ENCODE peak calls at places on chromosomes 4 and X, in four cellular contexts. One of them, this sample, is unnamed.

GRCh38 chr4:152590179-152591031 is 54.5 kb upstream of the FBXW7 start:
- DNase-seq in GM23248: peak; percentile 98
- DNase-seq in GM23338: no peak
- DNase-seq in OCI-LY7: no peak
- DNase-seq in this sample: peak; percentile 60

GRCh38 chr4:26907731-26908599 is 47.3 kb downstream of the STIM2 start:
- DNase-seq in GM23248: peak; percentile 11
- DNase-seq in GM23338: no peak
- DNase-seq in OCI-LY7: no peak
- DNase-seq in this sample: no peak

GRCh38 chr4:2800691-2801596 is 8.1 kb downstream of the SH3BP2 start:
- DNase-seq in GM23248: peak; percentile 69
- DNase-seq in GM23338: peak; percentile 80
- DNase-seq in OCI-LY7: no peak
- DNase-seq in this sample: no peak

GRCh38 chr4:2745981-2746806 is 9.9 kb downstream of the TNIP2 start:
- DNase-seq in GM23248: peak; percentile 76
- DNase-seq in GM23338: no peak
- DNase-seq in OCI-LY7: peak; percentile 79
- DNase-seq in this sample: peak; percentile 84

GRCh38 chrX:143635915-143636314 is at the start of gene SLITRK4:
- DNase-seq in GM23248: no peak
- DNase-seq in GM23338: peak; percentile 82
- DNase-seq in OCI-LY7: no peak
- DNase-seq in this sample: peak; percentile 6

GRCh38 chrX:119236599-119237525 is 777 bp downstream of the PGRMC1 start:
- DNase-seq in GM23248: peak; percentile 76
- DNase-seq in GM23338: no peak
- DNase-seq in OCI-LY7: peak; percentile 22
- DNase-seq in this sample: peak; percentile 48

GRCh38 chr4:152408514-152409327 is 127.2 kb downstream of the FBXW7 start:
- DNase-seq in GM23248: peak; percentile 64
- DNase-seq in GM23338: peak; percentile 83
- DNase-seq in OCI-LY7: peak; percentile 44
- DNase-seq in this sample: peak; percentile 55

GRCh38 chr4:81351653-81352455 is 119.9 kb downstream of the RASGEF1B start:
- DNase-seq in GM23248: peak; percentile 73
- DNase-seq in GM23338: peak; percentile 94
- DNase-seq in OCI-LY7: peak; percentile 82
- DNase-seq in this sample: peak; percentile 75

GRCh38 chr4:2251795-2252529 is 9.9 kb downstream of the MXD4 start:
- DNase-seq in GM23248: no peak
- DNase-seq in GM23338: no peak
- DNase-seq in OCI-LY7: no peak
- DNase-seq in this sample: no peak

GRCh38 chr4:175671491-175671934 is 140.6 kb downstream of the GPM6A start:
- DNase-seq in GM23248: no peak
- DNase-seq in GM23338: peak; percentile 69
- DNase-seq in OCI-LY7: no peak
- DNase-seq in this sample: peak; percentile 8

GRCh38 chr4:134200811-134201215 is 776 bp downstream of the PABPC4L start:
- DNase-seq in GM23248: no peak
- DNase-seq in GM23338: no peak
- DNase-seq in OCI-LY7: no peak
- DNase-seq in this sample: no peak

GRCh38 chrX:119687661-119688413 is 5.1 kb downstream of the SEPTIN6 start:
- DNase-seq in GM23248: peak; percentile 66
- DNase-seq in GM23338: no peak
- DNase-seq in OCI-LY7: peak; percentile 54
- DNase-seq in this sample: no peak

GRCh38 chr4:108635070-108635655 is 14.8 kb downstream of the RPL34 start:
- DNase-seq in GM23248: peak; percentile 76
- DNase-seq in GM23338: peak; percentile 26
- DNase-seq in OCI-LY7: no peak
- DNase-seq in this sample: no peak

GRCh38 chrX:2514131-2514530 is 13.4 kb upstream of the DHRSX start:
- DNase-seq in GM23248: no peak
- DNase-seq in GM23338: no peak
- DNase-seq in OCI-LY7: peak; percentile 91
- DNase-seq in this sample: no peak
- H2AFZ ChIP-seq in GM23248: no peak overlapping the region
- H2AFZ ChIP-seq in GM23338: peak overlapping the region; percentile 63
- H2AFZ ChIP-seq in OCI-LY7: peak overlapping the region; percentile 65
- H2AFZ ChIP-seq in this sample: no peak overlapping the region

GRCh38 chr4:8164194-8164565 is 5.6 kb upstream of the ABLIM2 start:
- DNase-seq in GM23248: no peak
- DNase-seq in GM23338: no peak
- DNase-seq in OCI-LY7: no peak
- DNase-seq in this sample: no peak

GRCh38 chr4:8162625-8163024 is 4.0 kb upstream of the ABLIM2 start:
- DNase-seq in GM23248: no peak
- DNase-seq in GM23338: no peak
- DNase-seq in OCI-LY7: peak; percentile 91
- DNase-seq in this sample: no peak

GRCh38 chr4:8164687-8165086 is 6.1 kb upstream of the ABLIM2 start:
- DNase-seq in GM23248: no peak
- DNase-seq in GM23338: no peak
- DNase-seq in OCI-LY7: no peak
- DNase-seq in this sample: no peak

GRCh38 chr4:8163436-8164193 is 5.0 kb upstream of the ABLIM2 start:
- DNase-seq in GM23248: no peak
- DNase-seq in GM23338: no peak
- DNase-seq in OCI-LY7: no peak
- DNase-seq in this sample: no peak

GRCh38 chr4:8163026-8163425 is 4.4 kb upstream of the ABLIM2 start:
- DNase-seq in GM23248: no peak
- DNase-seq in GM23338: no peak
- DNase-seq in OCI-LY7: peak; percentile 26
- DNase-seq in this sample: no peak
- TF ChIP-seq EZH2phosphoT487 in GM23248: no peak
- TF ChIP-seq EZH2phosphoT487 in GM23338: no peak
- TF ChIP-seq EZH2phosphoT487 in OCI-LY7: no peak
- TF ChIP-seq EZH2phosphoT487 in this sample: no peak

GRCh38 chr4:73525611-73526010 is 44.1 kb downstream of the AFM start:
- DNase-seq in GM23248: no peak
- DNase-seq in GM23338: no peak
- DNase-seq in OCI-LY7: no peak
- DNase-seq in this sample: no peak

GRCh38 chr4:73528171-73528570 is 46.6 kb downstream of the AFM start:
- DNase-seq in GM23248: no peak
- DNase-seq in GM23338: no peak
- DNase-seq in OCI-LY7: no peak
- DNase-seq in this sample: peak; percentile 90

GRCh38 chr4:73523126-73523525 is 41.6 kb downstream of the AFM start:
- DNase-seq in GM23248: no peak
- DNase-seq in GM23338: no peak
- DNase-seq in OCI-LY7: no peak
- DNase-seq in this sample: peak; percentile 75

GRCh38 chr4:73527196-73527595 is 45.7 kb downstream of the AFM start:
- DNase-seq in GM23248: no peak
- DNase-seq in GM23338: no peak
- DNase-seq in OCI-LY7: no peak
- DNase-seq in this sample: no peak
- H3K9me2 ChIP-seq in GM23248: no peaks in the 10 kb centered on the region
- H3K9me2 ChIP-seq in GM23338: no peaks in the 10 kb centered on the region
- H3K9me2 ChIP-seq in OCI-LY7: no peaks in the 10 kb centered on the region
- H3K9me2 ChIP-seq in this sample: peaks cover 5% of the 10 kb centered on the region

GRCh38 chr4:80183196-80184052 is 13.9 kb upstream of the PRDM8 start:
- DNase-seq in GM23248: peak; percentile 44
- DNase-seq in GM23338: peak; percentile 35
- DNase-seq in OCI-LY7: no peak
- DNase-seq in this sample: no peak

GRCh38 chr4:80185787-80186548 is 11.3 kb upstream of the PRDM8 start:
- DNase-seq in GM23248: peak; percentile 44
- DNase-seq in GM23338: peak; percentile 26
- DNase-seq in OCI-LY7: no peak
- DNase-seq in this sample: no peak

GRCh38 chr4:80186666-80187065 is 10.6 kb upstream of the PRDM8 start:
- DNase-seq in GM23248: no peak
- DNase-seq in GM23338: no peak
- DNase-seq in OCI-LY7: no peak
- DNase-seq in this sample: no peak

GRCh38 chr4:80184053-80184790 is 13.1 kb upstream of the PRDM8 start:
- DNase-seq in GM23248: peak; percentile 93
- DNase-seq in GM23338: peak; percentile 93
- DNase-seq in OCI-LY7: peak; percentile 70
- DNase-seq in this sample: peak; percentile 85

GRCh38 chr4:80184791-80185756 is 12.2 kb upstream of the PRDM8 start:
- DNase-seq in GM23248: peak; percentile 72
- DNase-seq in GM23338: peak; percentile 70
- DNase-seq in OCI-LY7: no peak
- DNase-seq in this sample: peak; percentile 10
- H2AFZ ChIP-seq in GM23248: peak overlapping the region; percentile 99
- H2AFZ ChIP-seq in GM23338: peak overlapping the region; percentile 90
- H2AFZ ChIP-seq in OCI-LY7: peak overlapping the region; percentile 86
- H2AFZ ChIP-seq in this sample: peak overlapping the region; percentile 88

GRCh38 chr4:140092094-140092820 is 61.7 kb downstream of the MAML3 start:
- DNase-seq in GM23248: peak; percentile 58
- DNase-seq in GM23338: peak; percentile 78
- DNase-seq in OCI-LY7: no peak
- DNase-seq in this sample: peak; percentile 30

GRCh38 chr4:140091305-140091704 is 62.7 kb downstream of the MAML3 start:
- DNase-seq in GM23248: peak; percentile 46
- DNase-seq in GM23338: no peak
- DNase-seq in OCI-LY7: no peak
- DNase-seq in this sample: no peak

GRCh38 chr4:140090215-140090731 is 63.7 kb downstream of the MAML3 start:
- DNase-seq in GM23248: peak; percentile 30
- DNase-seq in GM23338: no peak
- DNase-seq in OCI-LY7: no peak
- DNase-seq in this sample: peak; percentile 48

GRCh38 chr4:140088317-140088967 is 65.5 kb downstream of the MAML3 start:
- DNase-seq in GM23248: peak; percentile 34
- DNase-seq in GM23338: no peak
- DNase-seq in OCI-LY7: no peak
- DNase-seq in this sample: no peak

DNA sequence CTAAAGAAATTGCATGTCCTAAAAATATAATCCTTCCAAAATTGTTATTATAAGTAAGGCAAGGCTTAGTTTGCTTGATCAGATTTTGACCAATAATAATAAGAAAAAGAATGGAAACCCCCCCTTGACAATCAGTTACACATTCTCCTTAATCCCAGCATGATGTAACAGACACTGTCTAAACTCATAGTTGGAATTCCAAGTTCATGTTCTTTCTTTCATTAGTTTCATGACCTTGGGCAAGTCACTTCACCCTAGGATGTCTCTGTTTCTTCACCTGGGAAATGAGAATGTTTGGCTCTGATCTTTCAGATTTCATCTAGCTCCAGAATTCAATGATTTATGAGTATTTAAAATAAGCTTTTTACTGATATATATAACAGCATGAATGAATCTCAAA is 64.8 kb downstream of the MAML3 start:
- DNase-seq in GM23248: no peak
- DNase-seq in GM23338: no peak
- DNase-seq in OCI-LY7: no peak
- DNase-seq in this sample: no peak
- TF ChIP-seq EZH2phosphoT487 in GM23248: no peak
- TF ChIP-seq EZH2phosphoT487 in GM23338: no peak
- TF ChIP-seq EZH2phosphoT487 in OCI-LY7: no peak
- TF ChIP-seq EZH2phosphoT487 in this sample: no peak

DNA sequence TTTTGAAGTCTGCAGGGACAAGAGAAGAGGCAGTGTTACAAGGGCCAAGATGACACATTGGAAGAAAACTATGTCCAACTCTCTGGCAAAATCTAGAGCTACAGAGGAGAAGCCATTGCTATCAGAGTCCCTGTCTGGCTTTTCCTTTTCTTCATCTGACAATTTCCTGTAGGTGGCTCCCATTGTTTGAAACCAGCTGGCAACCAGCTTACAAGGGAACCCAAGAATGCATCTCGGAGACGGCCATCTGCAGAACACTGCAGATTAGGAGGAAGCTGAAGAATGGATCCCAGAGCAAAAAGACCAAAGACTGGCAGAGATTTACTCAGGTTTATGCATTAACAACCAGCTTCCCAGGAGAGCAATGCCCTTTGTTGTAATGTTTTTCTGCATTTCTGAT is 216.2 kb upstream of the CTSO start:
- DNase-seq in GM23248: peak; percentile 26
- DNase-seq in GM23338: peak; percentile 22
- DNase-seq in OCI-LY7: no peak
- DNase-seq in this sample: no peak
- H3K9me2 ChIP-seq in GM23248: peaks cover 3% of the 10 kb centered on the region
- H3K9me2 ChIP-seq in GM23338: no peaks in the 10 kb centered on the region
- H3K9me2 ChIP-seq in OCI-LY7: no peaks in the 10 kb centered on the region
- H3K9me2 ChIP-seq in this sample: no peaks in the 10 kb centered on the region

GRCh38 chr4:177251237-177251636 is 58.4 kb upstream of the NEIL3 start:
- DNase-seq in GM23248: no peak
- DNase-seq in GM23338: no peak
- DNase-seq in OCI-LY7: no peak
- DNase-seq in this sample: no peak
- H2AFZ ChIP-seq in GM23248: no peak overlapping the region
- H2AFZ ChIP-seq in GM23338: no peak overlapping the region
- H2AFZ ChIP-seq in OCI-LY7: no peak overlapping the region
- H2AFZ ChIP-seq in this sample: no peak overlapping the region

GRCh38 chrX:23478561-23478960 is 143.9 kb downstream of the PTCHD1 start:
- DNase-seq in GM23248: no peak
- DNase-seq in GM23338: no peak
- DNase-seq in OCI-LY7: no peak
- DNase-seq in this sample: peak; percentile 61

GRCh38 chrX:23483396-23483795 is 148.7 kb downstream of the PTCHD1 start:
- DNase-seq in GM23248: no peak
- DNase-seq in GM23338: no peak
- DNase-seq in OCI-LY7: no peak
- DNase-seq in this sample: no peak

GRCh38 chrX:23478056-23478455 is 143.4 kb downstream of the PTCHD1 start:
- DNase-seq in GM23248: peak; percentile 39
- DNase-seq in GM23338: no peak
- DNase-seq in OCI-LY7: no peak
- DNase-seq in this sample: peak; percentile 76
- TF ChIP-seq EZH2phosphoT487 in GM23248: no peak
- TF ChIP-seq EZH2phosphoT487 in GM23338: no peak
- TF ChIP-seq EZH2phosphoT487 in OCI-LY7: no peak
- TF ChIP-seq EZH2phosphoT487 in this sample: no peak

GRCh38 chrX:16946361-16946964 is at the start of gene REPS2:
- DNase-seq in GM23248: peak; percentile 73
- DNase-seq in GM23338: peak; percentile 90
- DNase-seq in OCI-LY7: peak; percentile 86
- DNase-seq in this sample: peak; percentile 82
- H3K9me2 ChIP-seq in GM23248: no peaks in the 10 kb centered on the region
- H3K9me2 ChIP-seq in GM23338: no peaks in the 10 kb centered on the region
- H3K9me2 ChIP-seq in OCI-LY7: no peaks in the 10 kb centered on the region
- H3K9me2 ChIP-seq in this sample: no peaks in the 10 kb centered on the region

GRCh38 chrX:69504626-69505612 is 793 bp downstream of the NALF2 start:
- DNase-seq in GM23248: peak; percentile 4
- DNase-seq in GM23338: peak; percentile 6
- DNase-seq in OCI-LY7: peak; percentile 22
- DNase-seq in this sample: no peak
- H2AFZ ChIP-seq in GM23248: no peak overlapping the region
- H2AFZ ChIP-seq in GM23338: no peak overlapping the region
- H2AFZ ChIP-seq in OCI-LY7: peak overlapping the region; percentile 25
- H2AFZ ChIP-seq in this sample: no peak overlapping the region